ENCODE peak calls at places on chromosomes 12 and 14, in five cellular contexts. V is endothelial cell, P is NT2/D1, B is SK-MEL-5, W is AG10803. U is an unnamed sample.

GRCh38 chr12:117152793-117153775 is 37.2 kb downstream of the FBXO21 start:
- DNase-seq in P (no peak), W (no peak), V (no peak), B (no peak), U (no peak)

GRCh38 chr12:6539276-6540134 is 5.2 kb downstream of the GAPDH start:
- DNase-seq in V (no peak), W (no peak), P (no peak), B (peak; percentile 21), U (no peak)

GRCh38 chr14:36579573-36580140 is 2.8 kb downstream of the NKX2-8 start:
- DNase-seq in P (no peak), B (no peak), V (no peak), W (no peak), U (no peak)

GRCh38 chr12:15443611-15444010 is 121.3 kb downstream of the PTPRO start:
- DNase-seq in B (no peak), P (no peak), V (no peak), W (no peak), U (no peak)

GRCh38 chr12:2613674-2614073 is 181.1 kb upstream of the FKBP4 start:
- DNase-seq in P (no peak), W (peak; percentile 95), B (peak; percentile 18), V (no peak), U (no peak)

GRCh38 chr12:25241171-25242020 is 9.3 kb downstream of the KRAS start:
- DNase-seq in W (peak; percentile 70), B (peak; percentile 68), V (no peak), P (peak; percentile 56), U (no peak)

GRCh38 chr12:97764700-97765099 is 302.1 kb downstream of the RMST start:
- DNase-seq in W (no peak), B (peak; percentile 67), V (no peak), P (no peak), U (no peak)

GRCh38 chr12:103785243-103786031 is 55.6 kb downstream of the NT5DC3 start:
- DNase-seq in P (no peak), B (no peak), V (no peak), W (peak; percentile 34), U (no peak)

GRCh38 chr12:27999521-27999920 is 27.0 kb upstream of the PTHLH start:
- DNase-seq in B (no peak), V (no peak), P (no peak), W (peak; percentile 93), U (no peak)

GRCh38 chr14:30645600-30645999 is 23.5 kb downstream of the SCFD1 start:
- DNase-seq in B (no peak), W (no peak), V (no peak), P (no peak), U (no peak)

GRCh38 chr12:128853321-128854197 is at the start of gene GLT1D1:
- DNase-seq in W (no peak), V (peak; percentile 10), B (no peak), P (no peak), U (no peak)

GRCh38 chr12:61308220-61308619 is 952.0 kb upstream of the USP15 start:
- DNase-seq in B (no peak), V (no peak), W (no peak), P (no peak), U (no peak)

GRCh38 chr14:56659964-56660551 is 80.5 kb downstream of the TMEM260 start:
- DNase-seq in P (no peak), B (peak; percentile 67), W (peak; percentile 51), V (no peak), U (peak; percentile 67)

GRCh38 chr14:80638620-80639215 is 302.8 kb downstream of the CEP128 start:
- DNase-seq in B (no peak), V (no peak), P (no peak), W (peak; percentile 72), U (no peak)

GRCh38 chr14:33307691-33308369 is 369.2 kb downstream of the NPAS3 start:
- DNase-seq in W (peak; percentile 96), V (no peak), P (no peak), B (no peak), U (no peak)

GRCh38 chr12:47747115-47747514 is 11.6 kb downstream of the RAPGEF3 start:
- DNase-seq in V (no peak), B (no peak), P (no peak), W (no peak), U (no peak)

GRCh38 chr14:55721353-55721752 is 141.3 kb downstream of the KTN1 start:
- DNase-seq in V (no peak), W (peak; percentile 93), B (peak; percentile 47), P (no peak), U (no peak)

GRCh38 chr12:90102957-90103652 is 394.5 kb upstream of the ATP2B1 start:
- DNase-seq in P (no peak), W (peak; percentile 47), B (peak; percentile 64), V (peak; percentile 6), U (peak; percentile 32)

GRCh38 chr12:51891843-51892242 is 3.9 kb downstream of the ANKRD33 start:
- DNase-seq in B (peak; percentile 27), P (no peak), V (no peak), W (peak; percentile 48), U (no peak)

GRCh38 chr14:32201816-32202467 is at the start of gene RNU6-7:
- DNase-seq in W (no peak), V (peak; percentile 39), B (peak; percentile 61), P (no peak), U (no peak)

GRCh38 chr14:104644236-104644635 is 39.7 kb upstream of the TMEM179 start:
- DNase-seq in P (no peak), V (no peak), B (no peak), W (no peak), U (no peak)

GRCh38 chr12:131028587-131029338 is 75.1 kb downstream of the ADGRD1 start:
- DNase-seq in P (no peak), V (no peak), W (no peak), B (no peak), U (no peak)

GRCh38 chr12:5102261-5102789 is 58.6 kb downstream of the KCNA5 start:
- DNase-seq in B (no peak), P (no peak), W (peak; percentile 92), V (no peak), U (no peak)

GRCh38 chr14:75147423-75148071 is 20.7 kb upstream of the NEK9 start:
- DNase-seq in W (peak; percentile 88), P (peak; percentile 35), V (peak; percentile 58), B (peak; percentile 100), U (no peak)

GRCh38 chr12:100474617-100475016 is 951 bp downstream of the NR1H4 start:
- DNase-seq in W (no peak), V (no peak), B (no peak), P (no peak), U (no peak)